ENCODE peak calls at places on chromosomes 12 and 14, in six cellular contexts. One of them, this sample, is unnamed.

GRCh38 chr12:6294156-6294532 is 16.3 kb upstream of the PLEKHG6 start:
- DNase-seq in right lobe of liver: peak
- DNase-seq in effector memory CD4-positive, alpha-beta T cell: no peak
- DNase-seq in choroid plexus epithelial cell: no peak
- DNase-seq in body of pancreas: no peak
- DNase-seq in lower leg skin: no peak
- DNase-seq in this sample: no peak

GRCh38 chr12:29961231-29961630 is 177.5 kb upstream of the TMTC1 start:
- DNase-seq in right lobe of liver: no peak
- DNase-seq in effector memory CD4-positive, alpha-beta T cell: no peak
- DNase-seq in choroid plexus epithelial cell: peak
- DNase-seq in body of pancreas: no peak
- DNase-seq in lower leg skin: no peak
- DNase-seq in this sample: no peak

GRCh38 chr14:104870368-104871144 is 5.5 kb downstream of the CEP170B start:
- DNase-seq in right lobe of liver: peak
- DNase-seq in effector memory CD4-positive, alpha-beta T cell: no peak
- DNase-seq in choroid plexus epithelial cell: no peak
- DNase-seq in body of pancreas: peak
- DNase-seq in lower leg skin: no peak
- DNase-seq in this sample: no peak

GRCh38 chr14:47040490-47040889 is 388.9 kb upstream of the RPL10L start:
- DNase-seq in right lobe of liver: no peak
- DNase-seq in effector memory CD4-positive, alpha-beta T cell: no peak
- DNase-seq in choroid plexus epithelial cell: peak
- DNase-seq in body of pancreas: no peak
- DNase-seq in lower leg skin: peak
- DNase-seq in this sample: no peak

GRCh38 chr12:79686171-79686570 is 4.6 kb downstream of the PAWR start:
- DNase-seq in right lobe of liver: no peak
- DNase-seq in effector memory CD4-positive, alpha-beta T cell: no peak
- DNase-seq in choroid plexus epithelial cell: no peak
- DNase-seq in body of pancreas: no peak
- DNase-seq in lower leg skin: no peak
- DNase-seq in this sample: no peak

GRCh38 chr12:55727643-55728184 is 1.1 kb downstream of the CD63 start:
- DNase-seq in right lobe of liver: peak
- DNase-seq in effector memory CD4-positive, alpha-beta T cell: no peak
- DNase-seq in choroid plexus epithelial cell: peak
- DNase-seq in body of pancreas: peak
- DNase-seq in lower leg skin: peak
- DNase-seq in this sample: no peak

GRCh38 chr12:3552726-3553045 is 61.7 kb downstream of the PRMT8 start:
- DNase-seq in right lobe of liver: no peak
- DNase-seq in effector memory CD4-positive, alpha-beta T cell: no peak
- DNase-seq in choroid plexus epithelial cell: no peak
- DNase-seq in body of pancreas: no peak
- DNase-seq in lower leg skin: peak
- DNase-seq in this sample: no peak

GRCh38 chr12:69044887-69045286 is 111.9 kb upstream of the CPM start:
- DNase-seq in right lobe of liver: no peak
- DNase-seq in effector memory CD4-positive, alpha-beta T cell: no peak
- DNase-seq in choroid plexus epithelial cell: no peak
- DNase-seq in body of pancreas: no peak
- DNase-seq in lower leg skin: no peak
- DNase-seq in this sample: no peak

GRCh38 chr12:100248886-100249285 is 18.0 kb downstream of the DEPDC4 start:
- DNase-seq in right lobe of liver: no peak
- DNase-seq in effector memory CD4-positive, alpha-beta T cell: no peak
- DNase-seq in choroid plexus epithelial cell: peak
- DNase-seq in body of pancreas: no peak
- DNase-seq in lower leg skin: no peak
- DNase-seq in this sample: no peak

DNA sequence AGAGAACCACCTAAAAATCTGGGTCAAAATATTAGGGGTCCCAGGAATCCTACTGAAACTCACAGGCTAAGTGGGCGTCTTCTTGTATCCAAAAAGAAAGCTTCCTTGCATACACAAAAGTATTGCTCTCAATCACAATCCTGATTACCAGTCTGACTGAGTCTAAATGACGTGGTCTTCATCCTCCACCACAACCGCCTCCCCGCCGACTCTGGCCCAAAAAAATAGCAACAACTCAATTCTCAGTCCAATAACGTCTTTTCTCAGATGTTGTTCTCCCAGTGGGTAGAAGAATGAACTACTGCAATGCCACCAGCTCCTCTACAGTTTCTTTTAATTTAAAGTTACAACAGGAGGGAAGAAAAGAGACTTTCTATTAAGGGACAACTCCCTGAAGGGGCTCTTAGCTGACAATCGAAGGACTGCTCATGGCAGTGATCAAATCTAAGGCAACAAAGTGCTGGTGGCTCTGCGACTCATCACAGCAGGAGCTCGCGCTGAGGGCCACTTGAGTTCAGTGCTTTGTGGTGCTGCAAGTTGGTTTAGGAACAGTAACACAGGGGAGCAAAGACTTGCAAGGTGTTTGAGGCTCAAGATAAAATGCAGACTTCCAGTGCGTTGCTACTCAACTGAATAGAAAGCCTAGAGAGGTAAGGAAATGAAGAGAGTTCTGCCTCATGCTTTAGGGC is 394.1 kb downstream of the BCAT1 start:
- DNase-seq in right lobe of liver: no peak
- DNase-seq in effector memory CD4-positive, alpha-beta T cell: no peak
- DNase-seq in choroid plexus epithelial cell: peak
- DNase-seq in body of pancreas: no peak
- DNase-seq in lower leg skin: no peak
- DNase-seq in this sample: no peak
- H3K4me3 ChIP-seq in right lobe of liver: no peak
- H3K4me3 ChIP-seq in effector memory CD4-positive, alpha-beta T cell: no peak
- H3K4me3 ChIP-seq in choroid plexus epithelial cell: no peak
- H3K4me3 ChIP-seq in body of pancreas: no peak
- H3K4me3 ChIP-seq in lower leg skin: no peak
- H3K4me3 ChIP-seq in this sample: no peak

GRCh38 chr12:57609781-57610552 is 1.3 kb upstream of the ARHGEF25 start:
- DNase-seq in right lobe of liver: no peak
- DNase-seq in effector memory CD4-positive, alpha-beta T cell: no peak
- DNase-seq in choroid plexus epithelial cell: no peak
- DNase-seq in body of pancreas: no peak
- DNase-seq in lower leg skin: no peak
- DNase-seq in this sample: no peak
- H3K4me3 ChIP-seq in right lobe of liver: peak
- H3K4me3 ChIP-seq in effector memory CD4-positive, alpha-beta T cell: no peak
- H3K4me3 ChIP-seq in choroid plexus epithelial cell: peak
- H3K4me3 ChIP-seq in body of pancreas: no peak
- H3K4me3 ChIP-seq in lower leg skin: no peak
- H3K4me3 ChIP-seq in this sample: peak

DNA sequence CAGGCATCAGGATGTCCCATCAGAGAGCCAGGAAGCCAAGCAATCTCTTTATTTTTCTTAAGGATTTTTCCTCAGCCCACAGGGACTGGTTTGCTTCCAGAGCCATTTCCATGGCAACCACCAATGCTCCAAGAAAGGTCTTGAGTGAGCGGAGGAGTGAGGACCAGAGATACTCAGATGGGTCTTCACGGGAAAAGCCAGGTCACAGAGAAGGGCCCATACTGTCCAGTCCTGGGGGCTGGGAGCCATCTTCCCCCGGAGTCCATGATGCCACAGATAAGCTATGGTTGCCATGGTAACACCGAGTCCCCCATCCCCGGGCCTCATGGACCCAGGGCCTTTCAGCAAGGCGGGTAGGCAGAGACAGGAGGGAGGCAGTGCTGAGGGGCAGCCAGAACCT is 28.6 kb downstream of the CMKLR1 start:
- DNase-seq in right lobe of liver: no peak
- DNase-seq in effector memory CD4-positive, alpha-beta T cell: no peak
- DNase-seq in choroid plexus epithelial cell: peak
- DNase-seq in body of pancreas: no peak
- DNase-seq in lower leg skin: no peak
- DNase-seq in this sample: no peak
- H3K4me3 ChIP-seq in right lobe of liver: no peak
- H3K4me3 ChIP-seq in effector memory CD4-positive, alpha-beta T cell: no peak
- H3K4me3 ChIP-seq in choroid plexus epithelial cell: no peak
- H3K4me3 ChIP-seq in body of pancreas: no peak
- H3K4me3 ChIP-seq in lower leg skin: no peak
- H3K4me3 ChIP-seq in this sample: no peak

GRCh38 chr14:70658899-70659298 is 17.2 kb downstream of the TTC9 start:
- DNase-seq in right lobe of liver: no peak
- DNase-seq in effector memory CD4-positive, alpha-beta T cell: no peak
- DNase-seq in choroid plexus epithelial cell: no peak
- DNase-seq in body of pancreas: no peak
- DNase-seq in lower leg skin: no peak
- DNase-seq in this sample: no peak
- H3K4me3 ChIP-seq in right lobe of liver: no peak
- H3K4me3 ChIP-seq in effector memory CD4-positive, alpha-beta T cell: no peak
- H3K4me3 ChIP-seq in choroid plexus epithelial cell: no peak
- H3K4me3 ChIP-seq in body of pancreas: no peak
- H3K4me3 ChIP-seq in lower leg skin: no peak
- H3K4me3 ChIP-seq in this sample: no peak

GRCh38 chr14:73452341-73453191 is 5.8 kb downstream of the NUMB start:
- DNase-seq in right lobe of liver: no peak
- DNase-seq in effector memory CD4-positive, alpha-beta T cell: no peak
- DNase-seq in choroid plexus epithelial cell: peak
- DNase-seq in body of pancreas: no peak
- DNase-seq in lower leg skin: no peak
- DNase-seq in this sample: no peak
- H3K4me3 ChIP-seq in right lobe of liver: no peak
- H3K4me3 ChIP-seq in effector memory CD4-positive, alpha-beta T cell: no peak
- H3K4me3 ChIP-seq in choroid plexus epithelial cell: no peak
- H3K4me3 ChIP-seq in body of pancreas: no peak
- H3K4me3 ChIP-seq in lower leg skin: no peak
- H3K4me3 ChIP-seq in this sample: no peak

GRCh38 chr12:53589423-53589822 is 36.8 kb downstream of the ATF7 start:
- DNase-seq in right lobe of liver: no peak
- DNase-seq in effector memory CD4-positive, alpha-beta T cell: no peak
- DNase-seq in choroid plexus epithelial cell: no peak
- DNase-seq in body of pancreas: no peak
- DNase-seq in lower leg skin: no peak
- DNase-seq in this sample: no peak

GRCh38 chr12:53589915-53590314 is 36.3 kb downstream of the ATF7 start:
- DNase-seq in right lobe of liver: no peak
- DNase-seq in effector memory CD4-positive, alpha-beta T cell: no peak
- DNase-seq in choroid plexus epithelial cell: no peak
- DNase-seq in body of pancreas: no peak
- DNase-seq in lower leg skin: no peak
- DNase-seq in this sample: no peak

GRCh38 chr12:53588155-53588554 is 38.0 kb downstream of the ATF7 start:
- DNase-seq in right lobe of liver: no peak
- DNase-seq in effector memory CD4-positive, alpha-beta T cell: no peak
- DNase-seq in choroid plexus epithelial cell: no peak
- DNase-seq in body of pancreas: no peak
- DNase-seq in lower leg skin: no peak
- DNase-seq in this sample: no peak

GRCh38 chr12:53585726-53586125 is 40.5 kb downstream of the ATF7 start:
- DNase-seq in right lobe of liver: no peak
- DNase-seq in effector memory CD4-positive, alpha-beta T cell: no peak
- DNase-seq in choroid plexus epithelial cell: peak
- DNase-seq in body of pancreas: no peak
- DNase-seq in lower leg skin: no peak
- DNase-seq in this sample: no peak

GRCh38 chr12:53586745-53587144 is 39.4 kb downstream of the ATF7 start:
- DNase-seq in right lobe of liver: no peak
- DNase-seq in effector memory CD4-positive, alpha-beta T cell: no peak
- DNase-seq in choroid plexus epithelial cell: peak
- DNase-seq in body of pancreas: no peak
- DNase-seq in lower leg skin: no peak
- DNase-seq in this sample: no peak
- H3K4me3 ChIP-seq in right lobe of liver: no peak
- H3K4me3 ChIP-seq in effector memory CD4-positive, alpha-beta T cell: no peak
- H3K4me3 ChIP-seq in choroid plexus epithelial cell: no peak
- H3K4me3 ChIP-seq in body of pancreas: no peak
- H3K4me3 ChIP-seq in lower leg skin: no peak
- H3K4me3 ChIP-seq in this sample: no peak

DNA sequence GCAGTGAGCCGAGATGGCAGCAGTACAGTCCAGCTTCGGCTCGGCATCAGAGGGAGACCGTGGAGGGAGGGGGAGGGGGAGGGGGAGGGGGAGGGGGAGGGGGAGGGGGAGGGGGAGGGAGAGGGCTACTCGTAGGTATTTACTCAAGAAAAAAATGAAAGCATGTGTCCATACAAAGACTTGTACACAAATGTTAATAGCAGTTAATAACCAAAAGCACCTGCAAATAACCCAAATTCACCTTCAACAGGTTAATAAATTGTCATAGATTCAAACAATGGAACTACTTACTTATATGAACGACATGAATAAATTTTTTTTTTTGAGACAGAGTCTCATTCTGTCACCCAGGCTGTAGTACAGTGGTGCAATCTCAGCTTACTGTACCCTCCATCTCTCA is 152.4 kb downstream of the BRMS1L start:
- DNase-seq in right lobe of liver: no peak
- DNase-seq in effector memory CD4-positive, alpha-beta T cell: no peak
- DNase-seq in choroid plexus epithelial cell: no peak
- DNase-seq in body of pancreas: no peak
- DNase-seq in lower leg skin: no peak
- DNase-seq in this sample: no peak
- H3K4me3 ChIP-seq in right lobe of liver: no peak
- H3K4me3 ChIP-seq in effector memory CD4-positive, alpha-beta T cell: no peak
- H3K4me3 ChIP-seq in choroid plexus epithelial cell: no peak
- H3K4me3 ChIP-seq in body of pancreas: no peak
- H3K4me3 ChIP-seq in lower leg skin: no peak
- H3K4me3 ChIP-seq in this sample: no peak

DNA sequence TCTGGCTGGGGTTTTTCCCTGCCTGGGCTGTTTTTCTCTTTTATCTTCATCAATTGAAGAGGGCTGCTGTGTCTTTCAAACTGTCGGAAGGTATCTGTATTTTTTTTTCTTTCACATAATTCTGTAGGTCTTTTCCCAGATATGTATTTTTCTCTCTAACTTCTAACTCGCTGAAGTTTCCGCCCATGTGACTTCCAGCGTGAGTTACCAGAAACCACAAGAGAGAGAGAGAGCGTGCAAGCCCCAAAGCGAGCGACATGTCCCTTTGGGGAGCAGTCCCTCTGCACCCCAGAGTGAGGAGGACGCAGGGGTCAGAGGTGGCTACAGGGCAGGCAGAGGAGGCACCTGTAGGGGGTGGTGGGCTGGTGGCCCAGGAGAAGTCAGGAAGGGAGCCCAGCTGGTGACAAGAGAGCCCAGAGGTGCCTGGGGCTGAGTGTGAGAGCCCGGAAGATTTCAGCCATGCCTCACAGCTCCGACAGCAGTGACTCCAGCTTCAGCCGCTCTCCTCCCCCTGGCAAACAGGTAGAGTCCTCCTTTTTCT is at the start of gene BATF:
- DNase-seq in right lobe of liver: peak
- DNase-seq in effector memory CD4-positive, alpha-beta T cell: peak
- DNase-seq in choroid plexus epithelial cell: no peak
- DNase-seq in body of pancreas: no peak
- DNase-seq in lower leg skin: no peak
- DNase-seq in this sample: no peak
- H3K4me3 ChIP-seq in right lobe of liver: no peak
- H3K4me3 ChIP-seq in effector memory CD4-positive, alpha-beta T cell: peak
- H3K4me3 ChIP-seq in choroid plexus epithelial cell: no peak
- H3K4me3 ChIP-seq in body of pancreas: no peak
- H3K4me3 ChIP-seq in lower leg skin: no peak
- H3K4me3 ChIP-seq in this sample: peak

GRCh38 chr12:128269108-128269713 is 2.2 kb downstream of the TMEM132C start:
- DNase-seq in right lobe of liver: no peak
- DNase-seq in effector memory CD4-positive, alpha-beta T cell: no peak
- DNase-seq in choroid plexus epithelial cell: no peak
- DNase-seq in body of pancreas: peak
- DNase-seq in lower leg skin: no peak
- DNase-seq in this sample: no peak
- H3K4me3 ChIP-seq in right lobe of liver: no peak
- H3K4me3 ChIP-seq in effector memory CD4-positive, alpha-beta T cell: no peak
- H3K4me3 ChIP-seq in choroid plexus epithelial cell: no peak
- H3K4me3 ChIP-seq in body of pancreas: no peak
- H3K4me3 ChIP-seq in lower leg skin: no peak
- H3K4me3 ChIP-seq in this sample: peak

This sample was measured in esophagus squamous epithelium.